ENCODE peak calls at places on chromosomes 6 and 20, in eight cellular contexts. One of them, this sample, is unnamed.

GRCh38 chr6:87093651-87094050 is 1.3 kb downstream of the CGA start:
- DNase-seq in CD8-positive, alpha-beta T cell: no peak
- DNase-seq in stomach: no peak
- DNase-seq in GM23248: peak; percentile 52
- DNase-seq in breast epithelium: no peak
- DNase-seq in foreskin keratinocyte: no peak
- DNase-seq in sigmoid colon: no peak
- DNase-seq in AG04450: no peak
- DNase-seq in this sample: no peak

GRCh38 chr6:43823390-43823789 is 53.4 kb downstream of the VEGFA start:
- DNase-seq in AG04450: no peak
- DNase-seq in sigmoid colon: no peak
- DNase-seq in stomach: no peak
- DNase-seq in CD8-positive, alpha-beta T cell: no peak
- DNase-seq in breast epithelium: no peak
- DNase-seq in GM23248: no peak
- DNase-seq in foreskin keratinocyte: no peak
- DNase-seq in this sample: no peak

GRCh38 chr6:88266126-88266525 is 100.0 kb upstream of the CNR1 start:
- DNase-seq in sigmoid colon: no peak
- DNase-seq in CD8-positive, alpha-beta T cell: no peak
- DNase-seq in AG04450: no peak
- DNase-seq in GM23248: no peak
- DNase-seq in breast epithelium: no peak
- DNase-seq in stomach: no peak
- DNase-seq in foreskin keratinocyte: no peak
- DNase-seq in this sample: no peak

GRCh38 chr6:146543211-146543939 is at the start of gene RAB32:
- DNase-seq in foreskin keratinocyte: peak; percentile 70
- DNase-seq in sigmoid colon: peak; percentile 96
- DNase-seq in CD8-positive, alpha-beta T cell: no peak
- DNase-seq in stomach: peak; percentile 94
- DNase-seq in AG04450: peak; percentile 84
- DNase-seq in breast epithelium: peak; percentile 89
- DNase-seq in GM23248: peak; percentile 99
- DNase-seq in this sample: peak; percentile 73

GRCh38 chr6:119856136-119856535 is 506.6 kb upstream of the MAN1A1 start:
- DNase-seq in stomach: no peak
- DNase-seq in foreskin keratinocyte: no peak
- DNase-seq in GM23248: no peak
- DNase-seq in sigmoid colon: no peak
- DNase-seq in breast epithelium: no peak
- DNase-seq in AG04450: no peak
- DNase-seq in CD8-positive, alpha-beta T cell: no peak
- DNase-seq in this sample: no peak

GRCh38 chr6:44569931-44570385 is 182.5 kb downstream of the CDC5L start:
- DNase-seq in AG04450: no peak
- DNase-seq in GM23248: peak; percentile 81
- DNase-seq in breast epithelium: peak; percentile 32
- DNase-seq in stomach: no peak
- DNase-seq in sigmoid colon: no peak
- DNase-seq in CD8-positive, alpha-beta T cell: no peak
- DNase-seq in foreskin keratinocyte: no peak
- DNase-seq in this sample: peak; percentile 46

GRCh38 chr6:77403424-77403823 is 59.9 kb downstream of the HTR1B start:
- DNase-seq in foreskin keratinocyte: peak; percentile 57
- DNase-seq in AG04450: no peak
- DNase-seq in sigmoid colon: no peak
- DNase-seq in breast epithelium: no peak
- DNase-seq in stomach: no peak
- DNase-seq in CD8-positive, alpha-beta T cell: no peak
- DNase-seq in GM23248: peak; percentile 67
- DNase-seq in this sample: no peak

GRCh38 chr20:31560900-31561598 is 44.0 kb upstream of the ID1 start:
- DNase-seq in foreskin keratinocyte: peak; percentile 94
- DNase-seq in breast epithelium: peak; percentile 57
- DNase-seq in CD8-positive, alpha-beta T cell: no peak
- DNase-seq in AG04450: peak; percentile 90
- DNase-seq in sigmoid colon: no peak
- DNase-seq in stomach: peak; percentile 47
- DNase-seq in GM23248: peak; percentile 98
- DNase-seq in this sample: no peak

GRCh38 chr6:83365931-83366330 is 64.9 kb downstream of the ME1 start:
- DNase-seq in CD8-positive, alpha-beta T cell: no peak
- DNase-seq in GM23248: peak; percentile 39
- DNase-seq in stomach: no peak
- DNase-seq in breast epithelium: no peak
- DNase-seq in sigmoid colon: no peak
- DNase-seq in AG04450: no peak
- DNase-seq in foreskin keratinocyte: no peak
- DNase-seq in this sample: no peak

GRCh38 chr6:107642348-107643347 is 152.7 kb downstream of the SOBP start:
- DNase-seq in CD8-positive, alpha-beta T cell: no peak
- DNase-seq in GM23248: no peak
- DNase-seq in AG04450: no peak
- DNase-seq in breast epithelium: no peak
- DNase-seq in foreskin keratinocyte: no peak
- DNase-seq in stomach: no peak
- DNase-seq in sigmoid colon: no peak
- DNase-seq in this sample: no peak

GRCh38 chr6:3328796-3329195 is 70.0 kb downstream of the PSMG4 start:
- DNase-seq in AG04450: no peak
- DNase-seq in GM23248: no peak
- DNase-seq in CD8-positive, alpha-beta T cell: no peak
- DNase-seq in stomach: no peak
- DNase-seq in foreskin keratinocyte: no peak
- DNase-seq in sigmoid colon: no peak
- DNase-seq in breast epithelium: no peak
- DNase-seq in this sample: no peak

GRCh38 chr6:137805622-137806021 is 61.4 kb upstream of the TNFAIP3 start:
- DNase-seq in stomach: no peak
- DNase-seq in AG04450: no peak
- DNase-seq in sigmoid colon: no peak
- DNase-seq in breast epithelium: no peak
- DNase-seq in GM23248: no peak
- DNase-seq in foreskin keratinocyte: no peak
- DNase-seq in CD8-positive, alpha-beta T cell: no peak
- DNase-seq in this sample: no peak

GRCh38 chr6:137804647-137805046 is 62.4 kb upstream of the TNFAIP3 start:
- DNase-seq in GM23248: no peak
- DNase-seq in CD8-positive, alpha-beta T cell: no peak
- DNase-seq in breast epithelium: no peak
- DNase-seq in AG04450: no peak
- DNase-seq in stomach: no peak
- DNase-seq in sigmoid colon: no peak
- DNase-seq in foreskin keratinocyte: no peak
- DNase-seq in this sample: no peak

GRCh38 chr6:137808191-137808590 is 58.9 kb upstream of the TNFAIP3 start:
- DNase-seq in AG04450: no peak
- DNase-seq in GM23248: peak; percentile 79
- DNase-seq in stomach: no peak
- DNase-seq in foreskin keratinocyte: peak; percentile 98
- DNase-seq in sigmoid colon: no peak
- DNase-seq in breast epithelium: no peak
- DNase-seq in CD8-positive, alpha-beta T cell: no peak
- DNase-seq in this sample: no peak

GRCh38 chr6:137808836-137809315 is 58.2 kb upstream of the TNFAIP3 start:
- DNase-seq in sigmoid colon: no peak
- DNase-seq in AG04450: no peak
- DNase-seq in stomach: no peak
- DNase-seq in breast epithelium: no peak
- DNase-seq in GM23248: no peak
- DNase-seq in CD8-positive, alpha-beta T cell: no peak
- DNase-seq in foreskin keratinocyte: no peak
- DNase-seq in this sample: no peak

GRCh38 chr6:137806914-137807682 is 60.0 kb upstream of the TNFAIP3 start:
- DNase-seq in sigmoid colon: no peak
- DNase-seq in foreskin keratinocyte: no peak
- DNase-seq in CD8-positive, alpha-beta T cell: no peak
- DNase-seq in AG04450: no peak
- DNase-seq in GM23248: no peak
- DNase-seq in breast epithelium: no peak
- DNase-seq in stomach: no peak
- DNase-seq in this sample: no peak
- H3K27ac ChIP-seq in sigmoid colon: no peak overlapping the region
- H3K27ac ChIP-seq in foreskin keratinocyte: peak overlapping the region; percentile 76
- H3K27ac ChIP-seq in CD8-positive, alpha-beta T cell: no peak overlapping the region
- H3K27ac ChIP-seq in AG04450: no peak overlapping the region
- H3K27ac ChIP-seq in GM23248: no peak overlapping the region
- H3K27ac ChIP-seq in breast epithelium: no peak overlapping the region
- H3K27ac ChIP-seq in stomach: no peak overlapping the region
- H3K27ac ChIP-seq in this sample: no peak overlapping the region

GRCh38 chr20:48818031-48818370 is 9.8 kb downstream of the PREX1 start:
- DNase-seq in AG04450: no peak
- DNase-seq in sigmoid colon: no peak
- DNase-seq in CD8-positive, alpha-beta T cell: no peak
- DNase-seq in stomach: no peak
- DNase-seq in foreskin keratinocyte: no peak
- DNase-seq in GM23248: no peak
- DNase-seq in breast epithelium: no peak
- DNase-seq in this sample: no peak
- H3K27ac ChIP-seq in AG04450: no peak overlapping the region
- H3K27ac ChIP-seq in sigmoid colon: no peak overlapping the region
- H3K27ac ChIP-seq in CD8-positive, alpha-beta T cell: peak overlapping the region; percentile 41
- H3K27ac ChIP-seq in stomach: peak overlapping the region; percentile 5
- H3K27ac ChIP-seq in foreskin keratinocyte: no peak overlapping the region
- H3K27ac ChIP-seq in GM23248: no peak overlapping the region
- H3K27ac ChIP-seq in breast epithelium: no peak overlapping the region
- H3K27ac ChIP-seq in this sample: no peak overlapping the region

DNA sequence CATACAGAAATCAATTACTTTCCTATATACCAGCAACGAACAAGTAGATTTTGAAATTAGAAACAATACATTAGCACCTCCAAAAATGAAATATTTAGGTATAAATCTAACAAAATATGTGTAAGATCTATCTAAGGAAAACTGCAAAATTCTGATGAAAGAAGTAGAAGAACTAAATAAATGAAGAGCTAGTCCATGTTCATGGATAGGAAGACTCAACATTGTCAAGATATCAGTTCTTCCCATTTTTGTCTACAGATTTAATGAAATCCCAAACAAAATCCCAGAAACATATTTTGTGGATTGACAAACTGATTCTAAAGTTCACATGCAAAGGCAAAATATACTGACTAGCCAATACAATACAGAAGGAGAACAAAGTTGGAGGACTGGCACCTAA is 33.7 kb downstream of the PREP start:
- DNase-seq in CD8-positive, alpha-beta T cell: no peak
- DNase-seq in GM23248: no peak
- DNase-seq in sigmoid colon: no peak
- DNase-seq in breast epithelium: no peak
- DNase-seq in stomach: no peak
- DNase-seq in AG04450: no peak
- DNase-seq in foreskin keratinocyte: no peak
- DNase-seq in this sample: no peak
- H3K27ac ChIP-seq in CD8-positive, alpha-beta T cell: no peak overlapping the region
- H3K27ac ChIP-seq in GM23248: no peak overlapping the region
- H3K27ac ChIP-seq in sigmoid colon: no peak overlapping the region
- H3K27ac ChIP-seq in breast epithelium: no peak overlapping the region
- H3K27ac ChIP-seq in stomach: no peak overlapping the region
- H3K27ac ChIP-seq in AG04450: no peak overlapping the region
- H3K27ac ChIP-seq in foreskin keratinocyte: no peak overlapping the region
- H3K27ac ChIP-seq in this sample: no peak overlapping the region

GRCh38 chr20:46227275-46227767 is 81.0 kb downstream of the CDH22 start:
- DNase-seq in sigmoid colon: no peak
- DNase-seq in foreskin keratinocyte: no peak
- DNase-seq in breast epithelium: no peak
- DNase-seq in stomach: no peak
- DNase-seq in CD8-positive, alpha-beta T cell: no peak
- DNase-seq in GM23248: no peak
- DNase-seq in AG04450: no peak
- DNase-seq in this sample: no peak
- H3K27ac ChIP-seq in sigmoid colon: no peak overlapping the region
- H3K27ac ChIP-seq in foreskin keratinocyte: no peak overlapping the region
- H3K27ac ChIP-seq in breast epithelium: no peak overlapping the region
- H3K27ac ChIP-seq in stomach: no peak overlapping the region
- H3K27ac ChIP-seq in CD8-positive, alpha-beta T cell: no peak overlapping the region
- H3K27ac ChIP-seq in GM23248: no peak overlapping the region
- H3K27ac ChIP-seq in AG04450: no peak overlapping the region
- H3K27ac ChIP-seq in this sample: no peak overlapping the region

GRCh38 chr20:54110457-54110856 is 40.1 kb upstream of the BCAS1 start:
- DNase-seq in breast epithelium: no peak
- DNase-seq in AG04450: no peak
- DNase-seq in stomach: no peak
- DNase-seq in sigmoid colon: no peak
- DNase-seq in foreskin keratinocyte: no peak
- DNase-seq in CD8-positive, alpha-beta T cell: no peak
- DNase-seq in GM23248: no peak
- DNase-seq in this sample: no peak

GRCh38 chr20:54113553-54113952 is 43.2 kb upstream of the BCAS1 start:
- DNase-seq in AG04450: no peak
- DNase-seq in stomach: no peak
- DNase-seq in sigmoid colon: no peak
- DNase-seq in breast epithelium: no peak
- DNase-seq in CD8-positive, alpha-beta T cell: no peak
- DNase-seq in GM23248: no peak
- DNase-seq in foreskin keratinocyte: no peak
- DNase-seq in this sample: no peak

GRCh38 chr20:54114109-54114508 is 43.7 kb upstream of the BCAS1 start:
- DNase-seq in GM23248: no peak
- DNase-seq in stomach: no peak
- DNase-seq in breast epithelium: no peak
- DNase-seq in AG04450: no peak
- DNase-seq in CD8-positive, alpha-beta T cell: no peak
- DNase-seq in sigmoid colon: no peak
- DNase-seq in foreskin keratinocyte: no peak
- DNase-seq in this sample: no peak

GRCh38 chr20:54111460-54111859 is 41.1 kb upstream of the BCAS1 start:
- DNase-seq in CD8-positive, alpha-beta T cell: no peak
- DNase-seq in AG04450: no peak
- DNase-seq in foreskin keratinocyte: no peak
- DNase-seq in GM23248: no peak
- DNase-seq in breast epithelium: no peak
- DNase-seq in stomach: no peak
- DNase-seq in sigmoid colon: no peak
- DNase-seq in this sample: no peak

GRCh38 chr20:54112221-54112884 is 42.0 kb upstream of the BCAS1 start:
- DNase-seq in sigmoid colon: peak; percentile 71
- DNase-seq in GM23248: peak; percentile 5
- DNase-seq in foreskin keratinocyte: no peak
- DNase-seq in AG04450: no peak
- DNase-seq in CD8-positive, alpha-beta T cell: no peak
- DNase-seq in stomach: no peak
- DNase-seq in breast epithelium: peak; percentile 60
- DNase-seq in this sample: no peak
- H3K27ac ChIP-seq in sigmoid colon: no peak overlapping the region
- H3K27ac ChIP-seq in GM23248: no peak overlapping the region
- H3K27ac ChIP-seq in foreskin keratinocyte: no peak overlapping the region
- H3K27ac ChIP-seq in AG04450: no peak overlapping the region
- H3K27ac ChIP-seq in CD8-positive, alpha-beta T cell: no peak overlapping the region
- H3K27ac ChIP-seq in stomach: no peak overlapping the region
- H3K27ac ChIP-seq in breast epithelium: peak overlapping the region; percentile 46
- H3K27ac ChIP-seq in this sample: no peak overlapping the region

GRCh38 chr20:54061106-54061881 is 9.1 kb downstream of the BCAS1 start:
- DNase-seq in AG04450: no peak
- DNase-seq in breast epithelium: no peak
- DNase-seq in stomach: no peak
- DNase-seq in GM23248: peak; percentile 87
- DNase-seq in foreskin keratinocyte: peak; percentile 77
- DNase-seq in sigmoid colon: no peak
- DNase-seq in CD8-positive, alpha-beta T cell: no peak
- DNase-seq in this sample: no peak
- H3K27ac ChIP-seq in AG04450: no peak overlapping the region
- H3K27ac ChIP-seq in breast epithelium: no peak overlapping the region
- H3K27ac ChIP-seq in stomach: no peak overlapping the region
- H3K27ac ChIP-seq in GM23248: peak overlapping the region; percentile 59
- H3K27ac ChIP-seq in foreskin keratinocyte: no peak overlapping the region
- H3K27ac ChIP-seq in sigmoid colon: no peak overlapping the region
- H3K27ac ChIP-seq in CD8-positive, alpha-beta T cell: no peak overlapping the region
- H3K27ac ChIP-seq in this sample: no peak overlapping the region